ENCODE peak calls at places on chromosomes 7 and 10, in five cellular contexts. One of them, this sample, is unnamed.

GRCh38 chr10:13839030-13839429 is 252.3 kb downstream of the PRPF18 start:
- DNase-seq in heart left ventricle: no peak
- DNase-seq in CD8-positive, alpha-beta T cell: no peak
- DNase-seq in tibial nerve: no peak
- DNase-seq in lower leg skin: no peak
- DNase-seq in this sample: no peak

GRCh38 chr10:94225589-94225988 is 137.2 kb downstream of the NOC3L start:
- DNase-seq in heart left ventricle: no peak
- DNase-seq in CD8-positive, alpha-beta T cell: no peak
- DNase-seq in tibial nerve: no peak
- DNase-seq in lower leg skin: no peak
- DNase-seq in this sample: no peak

GRCh38 chr10:124611738-124612137 is 132.4 kb downstream of the FAM53B start:
- DNase-seq in heart left ventricle: no peak
- DNase-seq in CD8-positive, alpha-beta T cell: peak
- DNase-seq in tibial nerve: no peak
- DNase-seq in lower leg skin: no peak
- DNase-seq in this sample: peak

GRCh38 chr7:38274493-38274892 is 1.1 kb upstream of the TARP start:
- DNase-seq in heart left ventricle: no peak
- DNase-seq in CD8-positive, alpha-beta T cell: no peak
- DNase-seq in tibial nerve: no peak
- DNase-seq in lower leg skin: no peak
- DNase-seq in this sample: no peak

GRCh38 chr7:132655071-132655761 is 78.9 kb upstream of the PLXNA4 start:
- DNase-seq in heart left ventricle: peak
- DNase-seq in CD8-positive, alpha-beta T cell: peak
- DNase-seq in tibial nerve: peak
- DNase-seq in lower leg skin: no peak
- DNase-seq in this sample: no peak

GRCh38 chr7:55887786-55888185 is 530 bp downstream of the ZNF713 start:
- DNase-seq in heart left ventricle: no peak
- DNase-seq in CD8-positive, alpha-beta T cell: no peak
- DNase-seq in tibial nerve: no peak
- DNase-seq in lower leg skin: no peak
- DNase-seq in this sample: no peak

GRCh38 chr10:110003524-110003885 is 4.3 kb upstream of the ADD3 start:
- DNase-seq in heart left ventricle: no peak
- DNase-seq in CD8-positive, alpha-beta T cell: no peak
- DNase-seq in tibial nerve: no peak
- DNase-seq in lower leg skin: no peak
- DNase-seq in this sample: no peak

GRCh38 chr10:6491841-6492609 is 88.1 kb downstream of the PRKCQ start:
- DNase-seq in heart left ventricle: no peak
- DNase-seq in CD8-positive, alpha-beta T cell: no peak
- DNase-seq in tibial nerve: no peak
- DNase-seq in lower leg skin: no peak
- DNase-seq in this sample: peak

GRCh38 chr7:2412587-2413201 is 9.3 kb downstream of the CHST12 start:
- DNase-seq in heart left ventricle: no peak
- DNase-seq in CD8-positive, alpha-beta T cell: no peak
- DNase-seq in tibial nerve: no peak
- DNase-seq in lower leg skin: no peak
- DNase-seq in this sample: no peak

GRCh38 chr7:102232686-102233286 is 53.9 kb upstream of the SH2B2 start:
- DNase-seq in heart left ventricle: no peak
- DNase-seq in CD8-positive, alpha-beta T cell: no peak
- DNase-seq in tibial nerve: no peak
- DNase-seq in lower leg skin: no peak
- DNase-seq in this sample: no peak

GRCh38 chr10:63573068-63573697 is 52.0 kb downstream of the REEP3 start:
- DNase-seq in heart left ventricle: no peak
- DNase-seq in CD8-positive, alpha-beta T cell: no peak
- DNase-seq in tibial nerve: no peak
- DNase-seq in lower leg skin: no peak
- DNase-seq in this sample: no peak

GRCh38 chr7:107534139-107534538 is 29.6 kb downstream of the COG5 start:
- DNase-seq in heart left ventricle: no peak
- DNase-seq in CD8-positive, alpha-beta T cell: no peak
- DNase-seq in tibial nerve: no peak
- DNase-seq in lower leg skin: no peak
- DNase-seq in this sample: no peak

GRCh38 chr7:43791-44540 is 148.4 kb upstream of the FAM20C start:
- DNase-seq in heart left ventricle: no peak
- DNase-seq in CD8-positive, alpha-beta T cell: peak
- DNase-seq in tibial nerve: no peak
- DNase-seq in lower leg skin: peak
- DNase-seq in this sample: no peak

GRCh38 chr7:73762659-73762999 is 7.4 kb downstream of the CLDN3 start:
- DNase-seq in heart left ventricle: no peak
- DNase-seq in CD8-positive, alpha-beta T cell: no peak
- DNase-seq in tibial nerve: no peak
- DNase-seq in lower leg skin: no peak
- DNase-seq in this sample: no peak

GRCh38 chr10:90032519-90032918 is 331.1 kb downstream of the KIF20B start:
- DNase-seq in heart left ventricle: no peak
- DNase-seq in CD8-positive, alpha-beta T cell: no peak
- DNase-seq in tibial nerve: no peak
- DNase-seq in lower leg skin: no peak
- DNase-seq in this sample: no peak

GRCh38 chr10:103911021-103911459 is 6.9 kb downstream of the STN1 start:
- DNase-seq in heart left ventricle: no peak
- DNase-seq in CD8-positive, alpha-beta T cell: peak
- DNase-seq in tibial nerve: no peak
- DNase-seq in lower leg skin: no peak
- DNase-seq in this sample: peak

GRCh38 chr10:53477313-53477675 is 704.7 kb upstream of the MBL2 start:
- DNase-seq in heart left ventricle: no peak
- DNase-seq in CD8-positive, alpha-beta T cell: no peak
- DNase-seq in tibial nerve: no peak
- DNase-seq in lower leg skin: no peak
- DNase-seq in this sample: no peak

GRCh38 chr10:126227762-126228134 is 160.5 kb downstream of the ADAM12 start:
- DNase-seq in heart left ventricle: no peak
- DNase-seq in CD8-positive, alpha-beta T cell: no peak
- DNase-seq in tibial nerve: no peak
- DNase-seq in lower leg skin: no peak
- DNase-seq in this sample: no peak

GRCh38 chr10:14502451-14502850 is 171.7 kb upstream of the FRMD4A start:
- DNase-seq in heart left ventricle: no peak
- DNase-seq in CD8-positive, alpha-beta T cell: no peak
- DNase-seq in tibial nerve: no peak
- DNase-seq in lower leg skin: no peak
- DNase-seq in this sample: no peak

GRCh38 chr7:96949766-96950165 is 55.6 kb upstream of the DLX6 start:
- DNase-seq in heart left ventricle: no peak
- DNase-seq in CD8-positive, alpha-beta T cell: no peak
- DNase-seq in tibial nerve: no peak
- DNase-seq in lower leg skin: no peak
- DNase-seq in this sample: no peak

GRCh38 chr10:13613519-13613918 is 26.8 kb downstream of the PRPF18 start:
- DNase-seq in heart left ventricle: no peak
- DNase-seq in CD8-positive, alpha-beta T cell: no peak
- DNase-seq in tibial nerve: no peak
- DNase-seq in lower leg skin: no peak
- DNase-seq in this sample: no peak

GRCh38 chr7:40401406-40401805 is 266.6 kb downstream of the SUGCT start:
- DNase-seq in heart left ventricle: no peak
- DNase-seq in CD8-positive, alpha-beta T cell: no peak
- DNase-seq in tibial nerve: no peak
- DNase-seq in lower leg skin: no peak
- DNase-seq in this sample: no peak

GRCh38 chr10:59831658-59832503 is 74.5 kb downstream of the CCDC6 start:
- DNase-seq in heart left ventricle: no peak
- DNase-seq in CD8-positive, alpha-beta T cell: no peak
- DNase-seq in tibial nerve: no peak
- DNase-seq in lower leg skin: no peak
- DNase-seq in this sample: no peak

GRCh38 chr7:142441074-142441403 is 183.2 kb upstream of the PRSS58 start:
- DNase-seq in heart left ventricle: no peak
- DNase-seq in CD8-positive, alpha-beta T cell: no peak
- DNase-seq in tibial nerve: no peak
- DNase-seq in lower leg skin: no peak
- DNase-seq in this sample: no peak

GRCh38 chr10:6171891-6172354 is 30.8 kb upstream of the PFKFB3 start:
- DNase-seq in heart left ventricle: peak
- DNase-seq in CD8-positive, alpha-beta T cell: no peak
- DNase-seq in tibial nerve: no peak
- DNase-seq in lower leg skin: peak
- DNase-seq in this sample: no peak

GRCh38 chr7:47652591-47652990 is 70.7 kb upstream of the TNS3 start:
- DNase-seq in heart left ventricle: no peak
- DNase-seq in CD8-positive, alpha-beta T cell: no peak
- DNase-seq in tibial nerve: no peak
- DNase-seq in lower leg skin: no peak
- DNase-seq in this sample: no peak

GRCh38 chr7:117381357-117381756 is 45.9 kb downstream of the ASZ1 start:
- DNase-seq in heart left ventricle: no peak
- DNase-seq in CD8-positive, alpha-beta T cell: no peak
- DNase-seq in tibial nerve: no peak
- DNase-seq in lower leg skin: no peak
- DNase-seq in this sample: no peak
- TF ChIP-seq CTCF in heart left ventricle: no peak
- TF ChIP-seq CTCF in CD8-positive, alpha-beta T cell: no peak
- TF ChIP-seq CTCF in tibial nerve: no peak
- TF ChIP-seq CTCF in lower leg skin: no peak
- TF ChIP-seq CTCF in this sample: no peak

GRCh38 chr7:85018498-85018897 is 168.4 kb downstream of the SEMA3D start:
- DNase-seq in heart left ventricle: no peak
- DNase-seq in CD8-positive, alpha-beta T cell: no peak
- DNase-seq in tibial nerve: no peak
- DNase-seq in lower leg skin: no peak
- DNase-seq in this sample: no peak
- TF ChIP-seq CTCF in heart left ventricle: no peak
- TF ChIP-seq CTCF in CD8-positive, alpha-beta T cell: no peak
- TF ChIP-seq CTCF in tibial nerve: no peak
- TF ChIP-seq CTCF in lower leg skin: no peak
- TF ChIP-seq CTCF in this sample: no peak

GRCh38 chr10:92848441-92849233 is at the start of gene EXOC6:
- DNase-seq in heart left ventricle: peak
- DNase-seq in CD8-positive, alpha-beta T cell: peak
- DNase-seq in tibial nerve: peak
- DNase-seq in lower leg skin: peak
- DNase-seq in this sample: peak
- TF ChIP-seq CTCF in heart left ventricle: peak
- TF ChIP-seq CTCF in CD8-positive, alpha-beta T cell: no peak
- TF ChIP-seq CTCF in tibial nerve: peak
- TF ChIP-seq CTCF in lower leg skin: no peak
- TF ChIP-seq CTCF in this sample: peak

DNA sequence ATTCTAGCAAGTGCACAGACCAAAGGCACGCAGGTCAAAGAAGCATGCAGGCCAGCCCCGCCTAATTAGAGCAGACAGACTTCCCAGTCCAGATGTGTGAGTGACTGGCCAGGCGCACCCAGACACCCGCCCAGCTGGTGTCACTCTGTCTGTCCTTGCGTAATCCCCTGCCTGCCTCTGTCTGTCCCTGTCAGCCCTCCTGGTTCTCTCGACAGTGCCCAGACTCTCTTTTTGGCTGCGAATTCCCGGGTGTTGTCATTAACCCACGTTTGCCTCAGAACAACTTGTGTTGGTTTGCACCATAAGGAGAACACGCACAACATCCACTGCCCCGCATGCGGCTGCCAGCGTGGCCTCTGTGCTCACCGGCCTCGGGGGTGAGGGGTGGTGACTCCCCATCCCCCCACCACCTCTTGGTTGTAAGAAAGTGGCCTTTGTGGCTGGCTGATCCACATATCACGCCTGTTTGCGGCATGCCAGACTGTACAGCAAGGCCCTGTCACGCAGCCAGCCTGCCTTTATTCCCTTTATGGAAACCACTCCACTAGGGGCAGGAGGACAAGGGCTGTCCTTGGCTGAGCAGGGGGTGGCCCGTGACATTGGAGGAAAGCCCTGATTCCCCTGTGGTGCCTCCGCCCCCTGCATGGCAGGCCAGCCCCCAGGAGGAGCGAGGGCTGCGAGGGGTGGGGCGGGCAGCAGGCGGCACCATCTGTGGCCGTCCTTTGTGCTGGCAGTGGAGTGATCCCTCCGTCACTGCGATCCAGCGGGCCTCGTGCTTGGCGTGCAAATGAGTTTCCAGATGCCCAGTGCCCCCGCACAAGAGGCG is 72.8 kb upstream of the PPIF start:
- DNase-seq in heart left ventricle: peak
- DNase-seq in CD8-positive, alpha-beta T cell: no peak
- DNase-seq in tibial nerve: peak
- DNase-seq in lower leg skin: peak
- DNase-seq in this sample: no peak
- TF ChIP-seq CTCF in heart left ventricle: peak
- TF ChIP-seq CTCF in CD8-positive, alpha-beta T cell: no peak
- TF ChIP-seq CTCF in tibial nerve: peak
- TF ChIP-seq CTCF in lower leg skin: no peak
- TF ChIP-seq CTCF in this sample: no peak

GRCh38 chr10:34753014-34753757 is 61.9 kb downstream of the PARD3 start:
- DNase-seq in heart left ventricle: no peak
- DNase-seq in CD8-positive, alpha-beta T cell: no peak
- DNase-seq in tibial nerve: no peak
- DNase-seq in lower leg skin: no peak
- DNase-seq in this sample: no peak
- TF ChIP-seq CTCF in heart left ventricle: no peak
- TF ChIP-seq CTCF in CD8-positive, alpha-beta T cell: no peak
- TF ChIP-seq CTCF in tibial nerve: no peak
- TF ChIP-seq CTCF in lower leg skin: no peak
- TF ChIP-seq CTCF in this sample: no peak